ENCODE peak calls at places on chromosomes 12 and 14, in five cellular contexts. C is hepatocyte, L is astrocyte of the spinal cord, T is lower lobe of right lung, J is upper lobe of right lung. O is an unnamed sample.

GRCh38 chr14:61385002-61385685 is 63.8 kb downstream of the PRKCH start:
- DNase-seq in C (no peak), L (no peak), T (no peak), J (no peak), O (no peak)

GRCh38 chr12:12403264-12404248 is 46.7 kb downstream of the BORCS5 start:
- DNase-seq in C (peak), L (no peak), T (no peak), J (no peak), O (no peak)

GRCh38 chr12:25427328-25428249 is 125.5 kb downstream of the LMNTD1 start:
- DNase-seq in C (no peak), L (no peak), T (no peak), J (no peak), O (no peak)

GRCh38 chr12:92210062-92210461 is 64.4 kb upstream of the BTG1 start:
- DNase-seq in C (no peak), L (no peak), T (no peak), J (no peak), O (no peak)

GRCh38 chr12:120141336-120141735 is 24.8 kb upstream of the RAB35 start:
- DNase-seq in C (no peak), L (no peak), T (no peak), J (no peak), O (no peak)

GRCh38 chr12:132053338-132054330 is 90.5 kb downstream of the DDX51 start:
- DNase-seq in C (no peak), L (no peak), T (no peak), J (peak), O (no peak)

GRCh38 chr14:75577724-75578098 is 709 bp upstream of the FLVCR2 start:
- DNase-seq in C (peak), L (peak), T (peak), J (peak), O (peak)

GRCh38 chr12:121925361-121925725 is 7.0 kb downstream of the CFAP251 start:
- DNase-seq in C (no peak), L (peak), T (no peak), J (no peak), O (no peak)

GRCh38 chr12:120247621-120248030 is 17.9 kb downstream of the PXN start:
- DNase-seq in C (no peak), L (peak), T (no peak), J (no peak), O (no peak)

GRCh38 chr12:90004319-90005074 is 295.9 kb upstream of the ATP2B1 start:
- DNase-seq in C (no peak), L (no peak), T (no peak), J (no peak), O (no peak)

GRCh38 chr14:103500148-103500990 is 22.3 kb downstream of the CKB start:
- DNase-seq in C (peak), L (peak), T (peak), J (peak), O (peak)
- TF ChIP-seq CTCF in C (peak), L (peak), T (peak), J (peak), O (peak)

DNA sequence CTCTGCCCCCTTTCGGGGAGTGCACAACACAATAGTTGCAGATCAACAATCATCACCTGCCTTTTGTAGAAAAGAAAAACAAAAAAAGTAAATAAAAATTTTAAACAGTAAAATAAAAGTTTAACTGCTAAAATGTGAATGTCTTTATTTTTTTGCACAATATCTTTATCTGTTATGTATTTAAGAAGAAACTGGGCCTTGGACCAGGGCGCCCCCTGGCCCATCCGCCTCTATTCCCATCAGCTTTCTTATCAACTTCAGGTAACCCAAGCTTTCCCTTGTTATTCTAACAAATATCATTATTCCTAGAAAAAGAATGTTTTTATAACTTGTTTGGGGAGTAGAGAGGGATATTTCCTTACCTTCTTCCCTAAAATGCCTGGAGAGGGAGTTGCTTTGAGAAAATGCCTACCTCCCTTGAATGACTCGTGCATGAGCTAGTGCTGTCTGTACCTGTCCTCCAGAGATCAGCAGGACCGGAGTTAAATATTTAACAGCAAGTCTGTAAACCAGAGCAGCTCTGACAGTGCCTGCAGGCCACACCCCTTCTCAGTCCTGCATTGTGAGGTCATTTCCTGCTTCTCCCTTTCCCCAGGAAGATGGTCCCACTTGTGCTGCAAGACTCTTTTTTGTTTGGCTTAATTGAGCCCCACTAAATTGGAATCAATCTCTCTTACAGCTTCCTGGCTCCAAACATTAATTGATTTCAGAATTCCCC is 192.8 kb upstream of the RGS6 start:
- DNase-seq in C (peak), L (no peak), T (no peak), J (no peak), O (peak)
- TF ChIP-seq CTCF in C (peak), L (peak), T (no peak), J (no peak), O (no peak)

GRCh38 chr14:81441626-81442134 is 41.6 kb upstream of the STON2 start:
- DNase-seq in C (no peak), L (no peak), T (no peak), J (no peak), O (no peak)
- TF ChIP-seq CTCF in C (no peak), L (no peak), T (no peak), J (no peak), O (no peak)

GRCh38 chr14:29030121-29030520 is 263.5 kb downstream of the FOXG1 start:
- DNase-seq in C (no peak), L (no peak), T (no peak), J (no peak), O (no peak)

GRCh38 chr14:29030970-29031369 is 264.4 kb downstream of the FOXG1 start:
- DNase-seq in C (no peak), L (no peak), T (no peak), J (no peak), O (no peak)

DNA sequence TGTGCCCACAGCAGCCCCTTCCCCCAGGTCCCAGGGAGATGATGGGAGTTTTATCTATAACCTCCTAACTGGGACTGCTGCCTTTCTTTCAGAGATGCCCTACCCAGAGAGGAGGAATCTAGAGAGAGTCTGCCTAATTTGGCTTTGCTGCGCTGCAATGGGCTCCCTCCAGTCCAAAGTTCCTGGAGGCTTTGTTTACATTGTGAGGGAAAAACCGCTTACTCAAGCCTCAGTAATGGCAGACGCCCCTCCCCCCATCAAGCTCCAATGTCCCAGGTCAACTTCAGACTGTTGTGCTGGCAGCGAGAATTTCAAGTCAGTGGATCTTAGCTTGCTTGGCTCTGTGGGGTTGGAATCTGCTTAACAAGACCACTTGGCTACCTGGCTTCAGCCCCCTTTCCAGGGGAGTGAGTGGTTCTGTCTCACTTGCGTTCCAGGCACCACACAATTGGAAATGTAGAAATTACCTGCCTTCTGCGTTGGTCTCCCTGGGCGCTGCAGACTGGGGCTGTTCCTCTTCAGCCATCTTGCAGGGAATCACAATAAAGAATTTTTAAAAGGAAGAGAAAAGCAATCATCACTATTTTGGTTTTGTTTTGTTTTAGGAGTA is 262.5 kb downstream of the FOXG1 start:
- DNase-seq in C (peak), L (peak), T (no peak), J (no peak), O (peak)
- TF ChIP-seq CTCF in C (no peak), L (no peak), T (no peak), J (no peak), O (no peak)

GRCh38 chr14:40252817-40253447 is 820.7 kb upstream of the FBXO33 start:
- DNase-seq in C (no peak), L (no peak), T (no peak), J (no peak), O (no peak)
- TF ChIP-seq CTCF in C (no peak), L (no peak), T (no peak), J (no peak), O (no peak)

GRCh38 chr14:71400821-71401447 is 493.7 kb downstream of the PCNX1 start:
- DNase-seq in C (no peak), L (peak), T (no peak), J (no peak), O (no peak)

GRCh38 chr14:71408362-71409035 is 501.2 kb downstream of the PCNX1 start:
- DNase-seq in C (no peak), L (no peak), T (no peak), J (no peak), O (no peak)

GRCh38 chr14:71399057-71399487 is 491.8 kb downstream of the PCNX1 start:
- DNase-seq in C (no peak), L (no peak), T (no peak), J (no peak), O (no peak)

GRCh38 chr14:71405676-71406075 is 498.4 kb downstream of the PCNX1 start:
- DNase-seq in C (no peak), L (no peak), T (no peak), J (no peak), O (no peak)

DNA sequence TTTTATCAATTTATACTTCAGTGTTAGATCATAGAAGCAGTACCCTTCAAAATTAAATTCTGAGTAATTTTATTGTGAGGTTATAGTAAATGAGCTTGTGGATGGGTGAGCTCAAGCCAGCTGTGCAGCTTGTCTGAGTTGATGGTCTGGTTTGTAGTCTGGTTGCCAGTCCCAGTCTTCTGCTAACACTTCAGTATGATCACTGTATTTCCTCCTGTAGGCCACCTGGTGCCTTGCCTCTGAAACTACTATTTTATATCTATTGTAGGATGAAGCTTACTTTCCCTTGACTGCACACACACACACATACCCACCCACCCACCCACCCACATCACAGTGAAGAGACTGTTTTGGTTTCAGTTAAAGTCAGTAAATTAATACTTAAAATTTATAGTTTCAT is 496.4 kb downstream of the PCNX1 start:
- DNase-seq in C (no peak), L (peak), T (no peak), J (no peak), O (peak)
- TF ChIP-seq CTCF in C (no peak), L (peak), T (no peak), J (peak), O (no peak)

O was measured in Calu3.